ENCODE peak calls at places on chromosomes 4 and X, in five cellular contexts. R is left ventricle myocardium inferior, Z is PC-3, A is tibial artery, H is A673. L is an unnamed sample.

GRCh38 chr4:181822005-181822375 is 421.2 kb upstream of the TENM3 start:
- DNase-seq in R (no peak), H (no peak), Z (no peak), A (no peak), L (no peak)

GRCh38 chr4:182528819-182529218 is 285.6 kb downstream of the TENM3 start:
- DNase-seq in R (no peak), Z (no peak), H (no peak), A (no peak), L (no peak)

GRCh38 chr4:174999407-174999806 is 81.2 kb downstream of the ADAM29 start:
- DNase-seq in Z (peak; percentile 76), R (no peak), H (no peak), A (no peak), L (no peak)

GRCh38 chr4:6290769-6291547 is 21.3 kb downstream of the WFS1 start:
- DNase-seq in R (no peak), A (no peak), Z (no peak), H (no peak), L (no peak)

GRCh38 chr4:104743141-104743748 is 248.6 kb upstream of the CXXC4 start:
- DNase-seq in Z (no peak), R (no peak), H (no peak), A (no peak), L (no peak)

GRCh38 chr4:86924805-86925204 is 10.0 kb upstream of the AFF1 start:
- DNase-seq in A (peak; percentile 32), H (peak; percentile 55), Z (peak; percentile 65), R (no peak), L (peak; percentile 40)

GRCh38 chrX:109448539-109448938 is 33.3 kb downstream of the GUCY2F start:
- DNase-seq in R (no peak), A (no peak), H (peak; percentile 28), Z (no peak), L (no peak)

GRCh38 chrX:54386314-54386713 is 28.5 kb upstream of the WNK3 start:
- DNase-seq in Z (peak; percentile 14), R (no peak), A (no peak), H (no peak), L (no peak)

GRCh38 chr4:128757712-128758111 is 51.8 kb upstream of the JADE1 start:
- DNase-seq in Z (no peak), H (no peak), R (peak; percentile 58), A (peak; percentile 67), L (peak; percentile 60)

GRCh38 chrX:41067721-41068120 is 17.5 kb upstream of the USP9X start:
- DNase-seq in Z (no peak), R (no peak), A (no peak), H (no peak), L (no peak)

DNA sequence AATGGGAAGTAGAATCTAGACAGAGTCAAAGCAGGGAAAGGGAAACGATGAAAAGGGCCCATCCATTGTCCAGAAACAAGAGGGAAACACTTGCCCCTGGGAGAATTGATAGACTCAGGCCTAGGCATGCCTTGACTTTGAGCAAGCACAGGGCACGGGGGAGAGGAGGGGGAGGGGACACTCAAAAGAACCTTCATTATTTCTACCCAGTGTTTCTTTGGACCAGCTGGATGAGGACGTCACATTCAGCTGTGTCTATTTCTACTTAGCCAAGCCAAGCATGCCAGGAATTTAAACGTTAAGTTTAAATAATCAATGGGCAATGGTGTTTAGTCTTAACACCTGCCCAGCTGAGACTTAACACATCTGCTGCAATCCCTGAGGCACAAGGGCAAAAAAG is 50.4 kb downstream of the SCD5 start:
- DNase-seq in Z (no peak), R (no peak), H (no peak), A (no peak), L (peak; percentile 45)
- H3K4me1 ChIP-seq in Z (no peaks in the 10 kb centered on the region), R (peaks cover 5% of the 10 kb centered on the region), H (peaks cover 10% of the 10 kb centered on the region), A (peaks cover 17% of the 10 kb centered on the region), L (peaks cover 13% of the 10 kb centered on the region)

GRCh38 chr4:169183581-169183980 is 87.2 kb downstream of the SH3RF1 start:
- DNase-seq in H (no peak), R (no peak), Z (no peak), A (no peak), L (no peak)
- H3K4me1 ChIP-seq in H (no peaks in the 10 kb centered on the region), R (peaks cover 22% of the 10 kb centered on the region), Z (peaks cover 7% of the 10 kb centered on the region), A (peaks cover 51% of the 10 kb centered on the region), L (no peaks in the 10 kb centered on the region)

GRCh38 chrX:21733705-21734104 is 24.2 kb downstream of the SMPX start:
- DNase-seq in R (no peak), H (no peak), Z (no peak), A (no peak), L (no peak)

GRCh38 chrX:21734175-21734574 is 23.7 kb downstream of the SMPX start:
- DNase-seq in A (no peak), R (no peak), Z (peak; percentile 55), H (no peak), L (peak; percentile 55)

GRCh38 chrX:21735753-21736127 is 22.2 kb downstream of the SMPX start:
- DNase-seq in Z (no peak), H (no peak), R (no peak), A (no peak), L (no peak)

GRCh38 chrX:21738145-21738949 is 19.6 kb downstream of the SMPX start:
- DNase-seq in R (no peak), A (no peak), H (no peak), Z (no peak), L (peak; percentile 89)

GRCh38 chrX:21735038-21735752 is 22.7 kb downstream of the SMPX start:
- DNase-seq in A (no peak), H (no peak), R (no peak), Z (no peak), L (no peak)
- H3K4me1 ChIP-seq in A (no peaks in the 10 kb centered on the region), H (no peaks in the 10 kb centered on the region), R (peaks cover 18% of the 10 kb centered on the region), Z (peaks cover 5% of the 10 kb centered on the region), L (no peaks in the 10 kb centered on the region)

DNA sequence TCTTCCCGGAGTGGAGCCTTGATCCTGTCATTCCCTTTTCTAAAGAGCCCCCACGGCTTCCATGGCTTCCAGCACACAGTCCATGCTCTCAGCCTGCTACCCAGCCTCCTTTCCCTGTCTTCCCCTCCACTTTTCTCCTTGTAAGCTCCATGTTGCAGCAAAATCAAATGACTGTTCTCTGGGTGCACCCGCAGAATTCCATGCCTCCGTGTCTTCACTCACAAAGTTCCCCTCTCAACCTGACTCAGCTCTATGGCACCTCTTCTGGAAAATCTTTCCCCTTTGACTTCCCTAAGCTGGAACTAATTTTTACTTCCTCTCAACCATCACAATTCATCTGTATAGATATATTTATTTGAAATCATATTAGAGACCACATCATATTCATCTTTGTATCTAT is 3.5 kb downstream of the SETD7 start:
- DNase-seq in H (no peak), A (no peak), R (no peak), Z (no peak), L (peak; percentile 57)
- H3K4me1 ChIP-seq in H (peaks cover 69% of the 10 kb centered on the region), A (peaks cover 51% of the 10 kb centered on the region), R (peaks cover 89% of the 10 kb centered on the region), Z (peaks cover 12% of the 10 kb centered on the region), L (peaks cover 17% of the 10 kb centered on the region)